ENCODE peak calls at places on chromosome X, in nine cellular contexts. J is heart left ventricle, A is hepatocyte, M is brain microvascular endothelial cell, Z is Peyer's patch, U is upper lobe of left lung, X is cardiac muscle cell, C is transverse colon, I is neural progenitor cell. O is an unnamed sample.

GRCh38 chrX:18971506-18971905 is 12.4 kb downstream of the PHKA2 start:
- DNase-seq in J (no peak), A (no peak), M (no peak), Z (no peak), U (no peak), X (no peak), C (no peak), I (no peak), O (no peak)

GRCh38 chrX:97616883-97617510 is 733.3 kb downstream of the RPA4 start:
- DNase-seq in J (no peak), A (peak; percentile 44), M (peak; percentile 72), Z (no peak), U (no peak), X (no peak), C (no peak), I (no peak), O (no peak)

GRCh38 chrX:39397561-39398200 is 596.4 kb downstream of the MID1IP1 start:
- DNase-seq in J (no peak), A (no peak), M (no peak), Z (no peak), U (peak; percentile 22), X (no peak), C (no peak), I (peak; percentile 58), O (no peak)

GRCh38 chrX:38275615-38276014 is 51.7 kb downstream of the RPGR start:
- DNase-seq in J (no peak), A (peak; percentile 7), M (peak; percentile 66), Z (no peak), U (no peak), X (no peak), C (no peak), I (no peak), O (no peak)

GRCh38 chrX:48694776-48695523 is 1.6 kb upstream of the SUV39H1 start:
- DNase-seq in J (no peak), A (no peak), M (no peak), Z (no peak), U (no peak), X (no peak), C (no peak), I (peak; percentile 11), O (no peak)

GRCh38 chrX:1792636-1793035 is 177.8 kb downstream of the ASMT start:
- DNase-seq in J (no peak), A (no peak), M (no peak), Z (no peak), U (no peak), X (no peak), C (no peak), I (no peak), O (no peak)

GRCh38 chrX:128634754-128635153 is 582.6 kb upstream of the ACTRT1 start:
- DNase-seq in J (no peak), A (no peak), M (no peak), Z (no peak), U (no peak), X (no peak), C (no peak), I (no peak), O (no peak)

GRCh38 chrX:109270580-109271484 is 211.1 kb downstream of the GUCY2F start:
- DNase-seq in J (no peak), A (no peak), M (peak; percentile 55), Z (no peak), U (no peak), X (no peak), C (peak; percentile 57), I (no peak), O (no peak)

DNA sequence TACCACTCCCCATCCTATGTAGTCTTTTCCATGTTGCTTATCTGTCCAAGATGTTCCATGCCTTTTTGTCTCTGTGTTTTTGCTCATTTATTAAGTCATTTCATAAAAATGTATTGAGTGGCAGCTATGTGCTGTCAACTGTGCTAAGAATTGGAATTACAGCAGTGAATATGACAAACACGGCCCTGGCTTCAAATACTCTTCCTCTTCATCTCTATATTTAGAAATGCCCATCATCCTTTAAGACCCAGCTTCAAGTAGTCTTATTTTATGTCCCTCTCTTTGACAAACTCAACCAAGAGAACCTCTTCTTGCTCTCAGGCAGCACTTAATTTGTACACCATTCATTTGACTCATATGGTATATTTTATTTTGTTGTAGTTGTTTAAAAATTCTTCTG is 55.4 kb upstream of the AMOT start:
- DNase-seq in J (no peak), A (no peak), M (no peak), Z (no peak), U (no peak), X (no peak), C (no peak), I (no peak), O (no peak)
- H3K27me3 ChIP-seq in J (no peaks in the 10 kb centered on the region), A (no peaks in the 10 kb centered on the region), M (no peaks in the 10 kb centered on the region), Z (no peaks in the 10 kb centered on the region), U (no peaks in the 10 kb centered on the region), X (no peaks in the 10 kb centered on the region), C (no peaks in the 10 kb centered on the region), I (no peaks in the 10 kb centered on the region), O (no peaks in the 10 kb centered on the region)

GRCh38 chrX:120456973-120457372 is 12.1 kb downstream of the LAMP2 start:
- DNase-seq in J (no peak), A (no peak), M (no peak), Z (no peak), U (no peak), X (no peak), C (no peak), I (no peak), O (no peak)
- H3K4me3 ChIP-seq in J (no peak overlapping the region), A (no peak overlapping the region), M (no peak overlapping the region), Z (no peak overlapping the region), U (no peak overlapping the region), X (no peak overlapping the region), C (no peak overlapping the region), I (no peak overlapping the region), O (no peak overlapping the region)

GRCh38 chrX:155148724-155149537 is 67.3 kb upstream of the VBP1 start:
- DNase-seq in J (no peak), A (no peak), M (peak; percentile 13), Z (no peak), U (no peak), X (peak; percentile 1), C (peak; percentile 15), I (peak; percentile 45), O (peak; percentile 48)
- TF ChIP-seq CTCF in J (peak; percentile 40), A (peak; percentile 24), M (peak; percentile 62), Z (no peak), U (no peak), X (peak; percentile 50), C (peak; percentile 38), I (peak; percentile 60), O (no peak)

GRCh38 chrX:95919605-95920004 is 765.0 kb upstream of the DIAPH2 start:
- DNase-seq in J (no peak), A (no peak), M (no peak), Z (no peak), U (no peak), X (no peak), C (no peak), I (no peak), O (no peak)
- H3K27me3 ChIP-seq in J (no peaks in the 10 kb centered on the region), A (no peaks in the 10 kb centered on the region), M (no peaks in the 10 kb centered on the region), Z (no peaks in the 10 kb centered on the region), U (no peaks in the 10 kb centered on the region), X (no peaks in the 10 kb centered on the region), C (no peaks in the 10 kb centered on the region), I (no peaks in the 10 kb centered on the region), O (no peaks in the 10 kb centered on the region)

DNA sequence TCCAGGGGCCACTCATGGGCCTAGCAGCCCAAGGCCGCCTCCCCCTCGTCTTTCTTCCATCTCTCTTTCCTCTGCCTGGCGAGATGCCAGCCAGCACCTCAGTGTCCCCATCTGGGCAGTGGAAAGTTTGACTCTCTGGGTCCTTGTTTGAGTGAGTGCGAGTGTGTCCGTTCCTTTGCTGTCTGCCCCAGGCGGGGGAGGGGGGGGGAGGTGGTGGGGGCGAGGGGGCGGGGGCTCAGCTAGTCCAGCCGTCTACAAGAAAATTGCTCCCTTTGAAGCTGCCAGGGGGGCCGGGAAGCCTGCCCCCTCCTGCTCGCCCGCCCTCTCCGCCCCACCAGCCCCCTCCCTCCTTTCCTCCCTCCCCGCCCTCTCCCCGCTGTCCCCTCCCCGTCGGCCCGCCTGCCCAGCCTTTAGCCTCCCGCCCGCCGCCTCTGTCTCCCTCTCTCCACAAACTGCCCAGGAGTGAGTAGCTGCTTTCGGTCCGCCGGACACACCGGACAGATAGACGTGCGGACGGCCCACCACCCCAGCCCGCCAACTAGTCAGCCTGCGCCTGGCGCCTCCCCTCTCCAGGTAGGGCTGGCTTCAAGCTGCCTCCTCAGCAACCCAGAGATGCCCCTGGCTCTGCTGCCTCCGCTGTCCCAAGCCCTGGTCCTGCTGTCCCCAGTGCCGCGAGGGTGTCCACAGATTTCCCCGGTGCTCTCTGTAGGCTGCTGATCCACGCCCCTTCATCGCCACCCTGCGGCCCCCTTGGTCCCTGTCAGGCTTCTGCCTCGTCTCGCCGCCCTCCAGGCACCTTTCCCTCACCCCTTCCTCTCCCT is at the start of gene BGN:
- DNase-seq in J (peak; percentile 78), A (peak; percentile 59), M (no peak), Z (no peak), U (peak; percentile 56), X (peak; percentile 44), C (no peak), I (peak; percentile 69), O (no peak)
- H3K4me3 ChIP-seq in J (peak within 1 kb of the TSS; percentile 66), A (no peak within 1 kb of the TSS), M (peak within 1 kb of the TSS; percentile 72), Z (no peak within 1 kb of the TSS), U (peak within 1 kb of the TSS; percentile 40), X (no peak within 1 kb of the TSS), C (peak within 1 kb of the TSS; percentile 3), I (peak within 1 kb of the TSS; percentile 37), O (no peak within 1 kb of the TSS)

DNA sequence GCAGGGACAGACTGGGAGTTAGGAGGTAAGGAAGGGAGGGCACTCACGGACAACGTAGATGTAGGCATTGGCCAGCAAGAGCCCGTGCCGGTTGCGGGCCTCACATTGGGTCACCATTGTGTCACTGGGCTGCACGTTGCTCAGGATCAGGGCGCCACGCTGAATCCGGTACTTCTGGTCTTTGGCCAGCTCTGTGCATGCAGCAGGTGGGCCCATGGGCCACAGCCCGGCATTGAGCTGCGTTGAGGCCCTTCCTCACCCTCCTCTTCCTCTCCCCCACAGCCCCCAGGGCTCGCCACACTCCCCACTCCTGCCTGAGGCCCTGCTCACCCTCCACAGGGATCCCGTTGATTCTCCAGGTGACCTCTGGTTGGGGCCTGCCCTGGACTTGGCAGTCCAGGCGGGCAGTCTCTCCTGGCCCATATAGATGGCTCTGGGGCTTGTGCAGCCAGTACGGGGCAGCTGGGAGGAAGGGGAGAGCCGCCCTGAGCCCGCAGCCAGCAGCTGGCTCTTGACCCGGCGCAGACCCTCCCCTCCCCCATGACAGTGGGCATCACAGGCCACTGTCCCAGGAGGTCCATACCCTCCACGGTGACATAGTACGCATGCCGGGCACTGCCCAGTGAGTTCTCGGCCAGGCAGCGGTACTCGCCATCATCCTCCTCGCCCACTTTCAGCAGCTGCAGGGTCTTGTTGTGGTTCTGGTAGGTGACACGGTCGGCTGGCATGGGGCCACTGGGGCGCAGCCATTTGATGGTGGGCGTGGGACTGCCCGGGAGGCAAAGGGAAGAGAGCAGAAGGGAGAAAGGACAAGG is 16.3 kb downstream of the L1CAM start:
- DNase-seq in J (no peak), A (no peak), M (no peak), Z (no peak), U (no peak), X (no peak), C (no peak), I (no peak), O (no peak)
- TF ChIP-seq CTCF in J (no peak), A (no peak), M (no peak), Z (no peak), U (no peak), X (no peak), C (no peak), I (no peak), O (no peak)

GRCh38 chrX:111200327-111200726 is 70.0 kb downstream of the CAPN6 start:
- DNase-seq in J (no peak), A (no peak), M (no peak), Z (no peak), U (no peak), X (no peak), C (no peak), I (peak; percentile 55), O (no peak)

GRCh38 chrX:111199505-111199904 is 70.8 kb downstream of the CAPN6 start:
- DNase-seq in J (no peak), A (no peak), M (no peak), Z (no peak), U (no peak), X (no peak), C (no peak), I (no peak), O (no peak)
- H3K27me3 ChIP-seq in J (no peaks in the 10 kb centered on the region), A (peaks cover 6% of the 10 kb centered on the region), M (no peaks in the 10 kb centered on the region), Z (no peaks in the 10 kb centered on the region), U (no peaks in the 10 kb centered on the region), X (no peaks in the 10 kb centered on the region), C (no peaks in the 10 kb centered on the region), I (no peaks in the 10 kb centered on the region), O (peaks cover 8% of the 10 kb centered on the region)

O was measured in colonic mucosa.